ENCODE peak calls at places on chromosomes 6 and 20, in four cellular contexts. H, J, V and D are unnamed samples.

GRCh38 chr6:165850434-165851019 is 187.5 kb upstream of the PDE10A start:
- DNase-seq in J (peak; percentile 53), H (peak; percentile 57), V (peak; percentile 83), D (peak; percentile 12)

GRCh38 chr20:47502801-47503239 is 1.1 kb downstream of the NCOA3 start:
- DNase-seq in J (peak; percentile 52), V (no peak), H (peak; percentile 62), D (no peak)

GRCh38 chr20:8646026-8646425 is 422.9 kb upstream of the PLCB4 start:
- DNase-seq in J (no peak), V (no peak), H (peak; percentile 52), D (no peak)

GRCh38 chr6:37125779-37126553 is 44.0 kb upstream of the PIM1 start:
- DNase-seq in V (no peak), J (peak; percentile 58), H (no peak), D (no peak)

GRCh38 chr6:70166088-70166958 is 136.6 kb downstream of the COL9A1 start:
- DNase-seq in V (peak; percentile 59), J (peak; percentile 20), H (peak; percentile 15), D (peak; percentile 16)

GRCh38 chr6:37056112-37056403 is 50.6 kb downstream of the FGD2 start:
- DNase-seq in H (no peak), V (no peak), J (no peak), D (no peak)

GRCh38 chr6:51350308-51350904 is 531.7 kb downstream of the TFAP2B start:
- DNase-seq in V (peak; percentile 30), J (peak; percentile 1), H (no peak), D (no peak)

GRCh38 chr6:43771210-43771857 is 1.3 kb downstream of the VEGFA start:
- DNase-seq in V (peak; percentile 86), J (peak; percentile 49), H (peak; percentile 45), D (no peak)

GRCh38 chr6:158184598-158184997 is 16.4 kb downstream of the GTF2H5 start:
- DNase-seq in J (no peak), H (peak; percentile 52), V (no peak), D (no peak)

GRCh38 chr20:45911486-45912343 is at the start of gene PLTP:
- DNase-seq in J (no peak), V (peak; percentile 45), H (peak; percentile 57), D (no peak)

GRCh38 chr6:90458353-90459224 is 128.3 kb downstream of the MAP3K7 start:
- DNase-seq in J (no peak), V (peak; percentile 79), H (no peak), D (no peak)

GRCh38 chr6:44011350-44011925 is 115.8 kb downstream of the MRPL14 start:
- DNase-seq in J (no peak), V (no peak), H (no peak), D (no peak)

DNA sequence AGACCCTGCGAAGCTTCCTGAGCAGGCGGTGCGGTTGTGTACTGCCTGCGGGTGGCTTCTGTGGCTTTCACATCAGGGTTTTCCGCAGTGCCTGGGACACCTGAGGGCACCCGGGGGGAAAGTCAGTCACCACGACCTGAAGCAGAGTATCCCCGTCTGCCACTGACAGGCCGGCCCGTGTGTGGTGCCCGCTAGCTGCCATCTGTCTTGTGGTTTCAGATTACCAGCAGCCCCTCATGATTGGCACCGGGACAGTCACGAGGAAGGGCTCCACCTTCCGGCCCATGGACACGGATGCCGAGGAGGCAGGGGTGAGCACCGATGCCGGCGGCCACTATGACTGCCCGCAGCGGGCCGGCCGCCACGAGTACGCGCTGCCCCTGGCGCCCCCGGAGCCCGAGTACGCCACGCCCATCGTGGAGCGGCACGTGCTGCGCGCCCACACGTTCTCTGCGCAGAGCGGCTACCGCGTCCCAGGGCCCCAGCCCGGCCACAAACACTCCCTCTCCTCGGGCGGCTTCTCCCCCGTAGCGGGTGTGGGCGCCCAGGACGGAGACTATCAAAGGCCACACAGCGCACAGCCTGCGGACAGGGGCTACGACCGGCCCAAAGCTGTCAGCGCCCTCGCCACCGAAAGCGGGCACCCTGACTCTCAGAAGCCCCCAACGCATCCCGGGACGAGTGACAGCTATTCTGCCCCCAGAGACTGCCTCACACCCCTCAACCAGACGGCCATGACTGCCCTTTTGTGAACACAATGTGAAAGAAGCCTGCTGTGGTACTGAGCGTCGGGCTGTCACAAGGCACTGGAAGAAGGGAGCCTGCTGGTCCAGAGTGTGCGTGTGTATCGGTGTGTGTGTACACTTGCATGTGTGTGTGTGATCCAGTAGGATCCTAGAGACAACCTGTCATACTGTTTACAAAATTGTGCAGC is 54.4 kb downstream of the GOPC start:
- DNase-seq in J (no peak), V (no peak), H (peak; percentile 54), D (no peak)
- TF ChIP-seq CEBPB in J (no peak), V (no peak), H (no peak), D (no peak)

GRCh38 chr6:99132026-99132425 is 184.3 kb upstream of the FBXL4 start:
- DNase-seq in J (no peak), H (no peak), V (no peak), D (no peak)

GRCh38 chr6:99129835-99130234 is 182.1 kb upstream of the FBXL4 start:
- DNase-seq in H (no peak), J (no peak), V (no peak), D (no peak)

GRCh38 chr6:99130897-99131873 is 183.4 kb upstream of the FBXL4 start:
- DNase-seq in H (no peak), J (no peak), V (no peak), D (no peak)
- TF ChIP-seq CEBPB in H (no peak), J (no peak), V (no peak), D (no peak)

GRCh38 chr20:44133424-44133823 is 53.6 kb downstream of the JPH2 start:
- DNase-seq in H (no peak), V (no peak), J (no peak), D (no peak)
- TF ChIP-seq CEBPB in H (no peak), V (no peak), J (no peak), D (no peak)

GRCh38 chr20:53869466-53870258 is 200.7 kb downstream of the BCAS1 start:
- DNase-seq in H (peak; percentile 74), V (peak; percentile 54), J (peak; percentile 93), D (peak; percentile 84)
- TF ChIP-seq CEBPB in H (no peak), V (peak; percentile 29), J (peak; percentile 18), D (no peak)

DNA sequence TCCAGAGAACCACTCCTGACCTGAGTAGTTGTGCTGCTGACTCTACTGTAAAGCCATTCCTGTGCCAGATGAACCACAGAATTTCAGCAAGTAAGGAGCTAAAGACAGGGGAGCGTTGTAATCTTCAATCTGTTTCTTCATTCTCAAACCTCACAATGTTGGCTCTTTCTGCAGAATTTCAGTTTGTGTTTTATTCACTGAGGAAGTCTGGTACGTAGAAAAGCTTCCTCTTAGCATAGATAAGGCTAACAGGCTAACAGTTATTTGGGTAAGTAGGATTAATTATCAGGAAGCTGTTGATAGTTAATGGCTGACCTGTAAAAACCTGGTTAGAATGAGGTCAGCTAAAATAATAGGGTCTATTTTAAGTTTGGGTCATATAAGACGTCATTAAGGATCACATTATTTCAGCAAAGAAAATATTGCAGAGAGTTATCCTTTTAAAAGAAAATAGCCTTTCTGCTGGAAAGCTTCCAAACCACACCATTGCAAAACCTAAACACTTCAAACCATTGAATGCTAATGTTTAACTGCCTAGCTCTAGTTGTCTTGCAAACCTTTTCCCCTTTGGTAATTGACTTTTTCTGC is 14.1 kb upstream of the TENT5A start:
- DNase-seq in V (no peak), H (peak; percentile 93), J (peak; percentile 63), D (no peak)
- TF ChIP-seq CEBPB in V (no peak), H (peak; percentile 96), J (peak; percentile 88), D (peak; percentile 41)

GRCh38 chr6:31010393-31011060 is at the start of gene MUC22:
- DNase-seq in J (no peak), V (no peak), H (peak; percentile 84), D (no peak)
- TF ChIP-seq CEBPB in J (no peak), V (no peak), H (no peak), D (no peak)

DNA sequence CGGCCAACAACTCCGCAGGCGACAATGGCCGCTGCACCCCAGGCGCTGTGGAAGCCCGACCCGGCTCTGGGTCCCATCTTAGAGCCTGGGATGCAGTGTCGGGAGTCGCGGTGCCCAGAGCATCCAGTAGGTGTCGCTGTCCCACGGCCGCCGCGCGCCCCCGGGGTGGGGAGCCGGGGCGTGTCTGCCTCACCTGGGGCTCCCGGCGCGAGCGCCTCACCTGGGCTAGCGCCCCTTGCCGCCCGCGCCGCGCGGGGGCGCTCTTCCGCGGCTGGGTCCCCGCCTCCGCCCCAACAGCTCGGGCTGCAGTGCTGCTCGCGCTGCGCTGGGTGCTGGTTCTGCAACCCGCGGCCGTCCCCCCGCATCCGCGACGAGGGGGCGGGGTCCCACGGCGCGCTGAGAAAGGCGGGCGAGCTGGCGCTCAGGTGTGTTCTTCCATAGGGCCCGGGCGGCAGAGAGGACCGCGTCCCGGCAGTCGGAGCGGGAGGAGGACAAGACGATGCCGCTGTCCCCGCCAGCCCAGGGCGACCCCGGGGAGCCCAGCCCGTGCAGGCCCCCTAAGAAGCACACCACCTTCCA is at the start of gene CRYBG1:
- DNase-seq in V (peak; percentile 91), H (no peak), J (peak; percentile 38), D (peak; percentile 75)
- TF ChIP-seq CEBPB in V (no peak), H (no peak), J (no peak), D (no peak)